ENCODE peak calls at places on chromosomes 7 and 10, in seven cellular contexts. T, N, W, Y, K, V and B are unnamed samples. For H3K9me3 and H3K4me1, the result is how much of the 10 kb centered on the place peaks cover.

GRCh38 chr10:120950103-120950561 is 99.0 kb downstream of the WDR11 start:
- DNase-seq in T (peak), N (no peak), W (peak), Y (no peak), K (no peak), V (no peak), B (peak)

GRCh38 chr10:130301026-130301892 is 165.1 kb downstream of the GLRX3 start:
- DNase-seq in T (peak), N (peak), W (no peak), Y (peak), K (peak), V (peak), B (no peak)

GRCh38 chr10:79274279-79275104 is 72.8 kb upstream of the PPIF start:
- DNase-seq in T (peak), N (no peak), W (no peak), Y (no peak), K (peak), V (no peak), B (no peak)

GRCh38 chr7:117036836-117037235 is 83.5 kb downstream of the ST7 start:
- DNase-seq in T (no peak), N (no peak), W (no peak), Y (no peak), K (no peak), V (no peak), B (no peak)

GRCh38 chr7:133977409-133978274 is 149.5 kb upstream of the LRGUK start:
- DNase-seq in T (no peak), N (no peak), W (no peak), Y (no peak), K (no peak), V (no peak), B (no peak)

GRCh38 chr10:49164587-49165188 is 23.5 kb downstream of the TMEM273 start:
- DNase-seq in T (peak), N (no peak), W (peak), Y (no peak), K (no peak), V (peak), B (peak)

GRCh38 chr10:102752934-102753664 is 9.4 kb downstream of the WBP1L start:
- DNase-seq in T (peak), N (peak), W (peak), Y (no peak), K (no peak), V (peak), B (peak)

GRCh38 chr10:120426306-120426705 is 30.7 kb upstream of the PLPP4 start:
- DNase-seq in T (peak), N (no peak), W (no peak), Y (no peak), K (no peak), V (peak), B (no peak)

GRCh38 chr7:38105874-38106483 is 72.1 kb upstream of the STARD3NL start:
- DNase-seq in T (peak), N (peak), W (peak), Y (no peak), K (no peak), V (peak), B (no peak)

GRCh38 chr7:151168022-151168786 is 710 bp upstream of the GBX1 start:
- DNase-seq in T (peak), N (peak), W (peak), Y (peak), K (no peak), V (no peak), B (peak)

GRCh38 chr10:89894051-89894450 is 192.7 kb downstream of the KIF20B start:
- DNase-seq in T (no peak), N (no peak), W (no peak), Y (no peak), K (no peak), V (no peak), B (no peak)

GRCh38 chr10:85668522-85668921 is 698.1 kb downstream of the GRID1 start:
- DNase-seq in T (no peak), N (no peak), W (no peak), Y (no peak), K (no peak), V (no peak), B (no peak)

GRCh38 chr10:121027390-121027789 is 176.2 kb downstream of the WDR11 start:
- DNase-seq in T (no peak), N (no peak), W (no peak), Y (no peak), K (no peak), V (no peak), B (no peak)

GRCh38 chr10:128367807-128368206 is 241.6 kb upstream of the MKI67 start:
- DNase-seq in T (no peak), N (no peak), W (no peak), Y (no peak), K (no peak), V (no peak), B (no peak)

GRCh38 chr10:14837003-14837755 is 658 bp downstream of the CDNF start:
- DNase-seq in T (peak), N (no peak), W (peak), Y (no peak), K (no peak), V (no peak), B (no peak)

GRCh38 chr10:3169738-3170137 is 2.8 kb downstream of the PITRM1 start:
- DNase-seq in T (no peak), N (no peak), W (peak), Y (no peak), K (no peak), V (no peak), B (peak)

GRCh38 chr10:132363921-132364593 is 32.1 kb downstream of the LRRC27 start:
- DNase-seq in T (peak), N (no peak), W (peak), Y (peak), K (no peak), V (peak), B (peak)

GRCh38 chr7:148623586-148624282 is 33.2 kb downstream of the C7orf33 start:
- DNase-seq in T (peak), N (no peak), W (no peak), Y (no peak), K (no peak), V (no peak), B (no peak)

GRCh38 chr7:157675427-157675930 is 338.7 kb downstream of the DNAJB6 start:
- DNase-seq in T (no peak), N (no peak), W (no peak), Y (peak), K (no peak), V (no peak), B (peak)

GRCh38 chr7:71236488-71237179 is 104.7 kb downstream of the GALNT17 start:
- DNase-seq in T (no peak), N (no peak), W (no peak), Y (no peak), K (no peak), V (no peak), B (peak)

GRCh38 chr10:13741438-13741837 is 154.7 kb downstream of the PRPF18 start:
- DNase-seq in T (no peak), N (no peak), W (no peak), Y (no peak), K (no peak), V (no peak), B (no peak)

GRCh38 chr10:124343351-124344265 is 75.1 kb downstream of the OAT start:
- DNase-seq in T (no peak), N (no peak), W (no peak), Y (no peak), K (no peak), V (no peak), B (peak)

GRCh38 chr10:43137701-43137970 is 609 bp upstream of the CSGALNACT2 start:
- DNase-seq in T (peak), N (no peak), W (peak), Y (no peak), K (peak), V (peak), B (peak)

GRCh38 chr10:7354330-7355047 is 56.3 kb downstream of the SFMBT2 start:
- DNase-seq in T (peak), N (no peak), W (no peak), Y (no peak), K (no peak), V (no peak), B (no peak)

GRCh38 chr7:47901542-47901941 is 46.7 kb downstream of the PKD1L1 start:
- DNase-seq in T (peak), N (no peak), W (peak), Y (no peak), K (no peak), V (no peak), B (no peak)

GRCh38 chr10:19815478-19816419 is 483 bp upstream of the PLXDC2 start:
- DNase-seq in T (peak), N (no peak), W (peak), Y (peak), K (peak), V (no peak), B (peak)

GRCh38 chr7:13990319-13990983 is 985 bp upstream of the ETV1 start:
- DNase-seq in T (peak), N (peak), W (peak), Y (peak), K (peak), V (peak), B (peak)

GRCh38 chr10:72073677-72074412 is 14.5 kb downstream of the SPOCK2 start:
- DNase-seq in T (no peak), N (no peak), W (no peak), Y (peak), K (no peak), V (no peak), B (no peak)

GRCh38 chr10:115948415-115948814 is 324.6 kb downstream of the GFRA1 start:
- DNase-seq in T (peak), N (no peak), W (peak), Y (no peak), K (no peak), V (no peak), B (no peak)

GRCh38 chr10:36336315-36336714 is 694.2 kb upstream of the FZD8 start:
- DNase-seq in T (peak), N (no peak), W (no peak), Y (no peak), K (no peak), V (no peak), B (no peak)

GRCh38 chr10:71827828-71828227 is 23.2 kb downstream of the PSAP start:
- DNase-seq in T (no peak), N (no peak), W (no peak), Y (no peak), K (no peak), V (no peak), B (no peak)

GRCh38 chr7:155312653-155313052 is 15.0 kb downstream of the INSIG1 start:
- DNase-seq in T (no peak), N (no peak), W (no peak), Y (no peak), K (no peak), V (no peak), B (no peak)
- H3K9me3 ChIP-seq in T (under half), N (under half), W (under half), Y (under half), K (under half), V (under half), B (under half)

GRCh38 chr10:98267069-98267893 is 713 bp downstream of the LOXL4 start:
- DNase-seq in T (peak), N (no peak), W (no peak), Y (no peak), K (no peak), V (no peak), B (no peak)
- H3K4me1 ChIP-seq in T (under half), N (under half), W (under half), Y (under half), K (under half), V (under half), B (under half)

GRCh38 chr7:36088966-36089365 is 64.1 kb upstream of the EEPD1 start:
- DNase-seq in T (no peak), N (no peak), W (no peak), Y (no peak), K (no peak), V (no peak), B (no peak)

GRCh38 chr7:36088553-36088952 is 64.5 kb upstream of the EEPD1 start:
- DNase-seq in T (no peak), N (no peak), W (no peak), Y (no peak), K (no peak), V (no peak), B (no peak)

GRCh38 chr7:36090976-36091375 is 62.1 kb upstream of the EEPD1 start:
- DNase-seq in T (no peak), N (no peak), W (no peak), Y (no peak), K (no peak), V (no peak), B (no peak)

GRCh38 chr7:36092221-36092771 is 60.8 kb upstream of the EEPD1 start:
- DNase-seq in T (no peak), N (no peak), W (no peak), Y (no peak), K (no peak), V (no peak), B (no peak)

DNA sequence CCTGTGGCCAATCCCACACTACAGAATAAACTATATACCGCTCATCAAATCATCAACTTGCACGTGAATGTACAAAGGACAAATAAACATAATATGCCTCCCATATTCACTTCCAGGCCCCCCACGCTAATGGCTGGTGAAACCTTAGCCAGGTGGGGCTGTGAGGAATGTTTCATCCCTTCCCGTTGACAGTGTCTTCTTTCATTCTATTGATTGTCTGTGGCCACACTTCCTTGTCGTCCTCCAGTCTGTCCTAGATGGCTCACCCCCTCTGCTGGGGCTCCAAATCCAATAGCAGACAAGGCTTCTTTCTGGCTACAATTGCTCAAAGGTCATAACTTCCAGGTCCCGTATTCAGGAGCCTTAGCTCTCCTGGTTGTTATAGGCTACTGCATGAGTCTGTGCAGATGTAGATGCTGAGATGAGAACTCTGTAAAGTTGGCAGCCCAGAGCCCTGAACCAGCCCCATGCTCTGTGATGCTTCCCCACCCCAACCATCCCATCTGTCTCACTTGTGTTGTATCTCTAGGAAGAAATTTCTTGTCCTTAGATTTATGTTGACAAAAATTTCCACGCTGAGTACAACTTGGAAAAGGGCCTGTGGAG is 61.4 kb upstream of the EEPD1 start:
- DNase-seq in T (no peak), N (no peak), W (no peak), Y (no peak), K (no peak), V (no peak), B (no peak)
- H3K27ac ChIP-seq in T (no peak), N (no peak), W (no peak), Y (no peak), K (no peak), V (no peak), B (no peak)

DNA sequence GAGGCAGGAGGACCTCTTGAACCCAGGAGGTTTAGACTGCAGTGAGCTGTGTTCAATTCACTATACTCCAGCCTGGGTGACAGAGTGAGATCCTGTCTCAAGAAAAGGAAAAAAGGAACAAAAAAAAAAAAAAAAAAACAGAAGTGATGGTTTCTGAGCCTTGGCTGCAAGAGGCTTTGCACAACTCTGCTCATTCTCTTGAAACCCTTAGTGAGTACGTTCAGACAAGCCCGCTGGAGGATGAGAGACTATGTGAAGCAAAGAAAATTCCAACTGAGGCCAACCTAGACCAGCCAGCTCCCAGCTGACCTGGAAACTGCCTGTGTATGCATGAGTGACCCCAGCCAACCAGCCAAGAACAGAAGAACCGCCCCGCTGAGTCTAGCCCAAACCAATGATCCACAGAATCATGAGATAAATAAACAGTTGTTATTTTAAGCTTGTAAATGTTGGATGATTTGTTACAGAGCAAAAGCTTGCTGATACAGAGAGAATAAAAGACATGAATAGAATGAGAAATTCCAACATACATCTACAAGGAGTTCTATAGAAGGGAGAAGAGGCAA is 50.6 kb upstream of the FZD9 start:
- DNase-seq in T (no peak), N (no peak), W (no peak), Y (no peak), K (no peak), V (no peak), B (no peak)
- H3K9me3 ChIP-seq in T (under half), N (under half), W (under half), Y (under half), K (under half), V (under half), B (under half)

GRCh38 chr10:1049425-1049958 is 573 bp upstream of the IDI1 start:
- DNase-seq in T (no peak), N (no peak), W (peak), Y (no peak), K (no peak), V (no peak), B (no peak)

GRCh38 chr10:1048732-1049424 is at the start of gene IDI1:
- DNase-seq in T (peak), N (peak), W (peak), Y (peak), K (peak), V (peak), B (peak)

GRCh38 chr10:1050145-1050544 is 1.2 kb upstream of the IDI1 start:
- DNase-seq in T (peak), N (no peak), W (peak), Y (no peak), K (no peak), V (peak), B (peak)

GRCh38 chr10:1048349-1048731 is 579 bp downstream of the IDI1 start:
- DNase-seq in T (no peak), N (peak), W (no peak), Y (no peak), K (peak), V (no peak), B (no peak)

GRCh38 chr10:1047937-1048336 is 982 bp downstream of the IDI1 start:
- DNase-seq in T (peak), N (no peak), W (peak), Y (peak), K (no peak), V (peak), B (peak)
- H3K4me1 ChIP-seq in T (under half), N (half or more), W (under half), Y (under half), K (half or more), V (under half), B (under half)

GRCh38 chr10:110344622-110345021 is 39.9 kb upstream of the SMNDC1 start:
- DNase-seq in T (no peak), N (no peak), W (no peak), Y (no peak), K (no peak), V (no peak), B (no peak)
- H3K27ac ChIP-seq in T (no peak), N (no peak), W (no peak), Y (no peak), K (no peak), V (no peak), B (no peak)

DNA sequence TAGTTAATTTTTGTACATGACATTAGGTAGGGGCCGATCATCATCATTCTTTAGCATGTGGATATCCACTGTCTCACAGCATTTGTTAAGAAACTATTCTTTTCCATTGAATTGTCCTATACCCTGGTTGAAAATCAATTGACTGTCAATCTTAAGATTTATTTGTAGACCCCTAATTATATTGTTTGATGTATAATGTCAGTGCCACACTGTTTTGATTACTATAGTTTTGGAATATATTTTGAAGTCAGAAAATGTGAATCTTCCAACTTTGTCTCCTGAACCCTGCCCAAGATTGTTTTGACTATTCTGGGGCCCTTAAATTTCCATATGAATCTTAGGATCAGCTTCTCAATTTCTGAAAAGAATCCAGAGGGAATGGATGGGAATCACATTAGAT is 6.6 kb upstream of the LMTK2 start:
- DNase-seq in T (no peak), N (no peak), W (no peak), Y (no peak), K (no peak), V (no peak), B (no peak)
- H3K9me3 ChIP-seq in T (under half), N (under half), W (under half), Y (under half), K (half or more), V (under half), B (under half)

GRCh38 chr7:31056775-31057346 is 4.8 kb downstream of the ADCYAP1R1 start:
- DNase-seq in T (no peak), N (no peak), W (no peak), Y (no peak), K (no peak), V (no peak), B (peak)

GRCh38 chr7:31061185-31061584 is 9.1 kb downstream of the ADCYAP1R1 start:
- DNase-seq in T (no peak), N (no peak), W (peak), Y (no peak), K (no peak), V (no peak), B (peak)

GRCh38 chr7:31059551-31059950 is 7.4 kb downstream of the ADCYAP1R1 start:
- DNase-seq in T (no peak), N (no peak), W (peak), Y (no peak), K (no peak), V (no peak), B (peak)

GRCh38 chr7:31058122-31058521 is 6.0 kb downstream of the ADCYAP1R1 start:
- DNase-seq in T (peak), N (no peak), W (no peak), Y (no peak), K (no peak), V (no peak), B (no peak)

DNA sequence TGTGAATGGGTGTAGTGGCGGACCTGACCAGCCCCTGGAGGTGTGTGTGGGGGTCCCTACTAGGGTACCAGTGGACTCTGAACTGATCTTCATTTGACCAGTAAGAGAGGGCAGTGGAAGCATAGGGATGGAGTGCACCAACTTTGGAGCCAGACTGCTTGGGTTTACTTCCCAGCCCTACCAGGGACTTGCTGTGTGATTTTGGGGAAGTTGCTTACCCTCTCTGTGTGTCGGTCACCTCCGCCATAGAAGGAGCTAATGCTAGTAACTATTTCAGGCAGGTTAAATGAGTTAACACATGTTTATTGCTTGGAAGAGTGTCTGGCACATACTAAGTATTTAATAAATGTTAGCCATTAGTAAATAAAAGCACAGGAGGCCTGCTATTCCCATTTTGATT is 6.6 kb downstream of the ADCYAP1R1 start:
- DNase-seq in T (no peak), N (no peak), W (no peak), Y (no peak), K (no peak), V (no peak), B (no peak)
- H3K4me1 ChIP-seq in T (under half), N (under half), W (under half), Y (under half), K (under half), V (under half), B (under half)

DNA sequence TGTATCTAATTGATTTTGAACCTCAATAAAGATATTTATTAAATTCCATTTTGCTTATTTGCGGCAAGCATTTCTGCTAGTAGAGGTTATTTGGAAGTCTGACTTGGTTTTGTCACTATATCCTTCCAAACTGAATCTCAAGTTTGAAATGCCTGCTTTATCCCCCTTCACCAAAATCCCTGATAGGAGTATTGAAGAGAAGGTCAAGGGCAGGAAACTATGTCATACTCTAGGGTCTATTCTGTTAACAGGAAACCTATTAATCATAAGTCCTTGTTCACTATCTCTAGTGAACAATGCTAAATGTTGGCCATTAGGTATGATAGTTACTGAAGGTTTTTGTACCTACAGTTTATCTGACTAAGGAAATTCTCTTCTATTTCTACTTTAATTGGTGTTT is 11.5 kb downstream of the GNAT3 start:
- DNase-seq in T (no peak), N (no peak), W (no peak), Y (no peak), K (no peak), V (peak), B (no peak)
- H3K27ac ChIP-seq in T (peak), N (no peak), W (no peak), Y (no peak), K (peak), V (no peak), B (no peak)